ENCODE peak calls at places on chromosomes 11 and 22, in five cellular contexts. L, J, S, B and Y are unnamed samples.

GRCh38 chr22:47188337-47189055 is 426.0 kb downstream of the TBC1D22A start:
- DNase-seq in L (no peak), J (no peak), S (no peak), B (no peak), Y (no peak)

GRCh38 chr11:125448136-125448535 is 47.9 kb downstream of the FEZ1 start:
- DNase-seq in L (peak), J (no peak), S (no peak), B (no peak), Y (no peak)

GRCh38 chr11:122367809-122368231 is 251.8 kb upstream of the BLID start:
- DNase-seq in L (peak), J (no peak), S (no peak), B (peak), Y (no peak)

GRCh38 chr22:38699784-38700183 is 959 bp downstream of the JOSD1 start:
- DNase-seq in L (peak), J (no peak), S (no peak), B (peak), Y (no peak)

GRCh38 chr11:66172146-66172545 is 96.3 kb upstream of the RAB1B start:
- DNase-seq in L (peak), J (no peak), S (no peak), B (no peak), Y (no peak)

GRCh38 chr22:40216041-40216756 is 38.5 kb downstream of the TNRC6B start:
- DNase-seq in L (no peak), J (no peak), S (peak), B (no peak), Y (no peak)

GRCh38 chr11:88418508-88418907 is 81.0 kb upstream of the CTSC start:
- DNase-seq in L (no peak), J (no peak), S (no peak), B (no peak), Y (no peak)

GRCh38 chr22:48055827-48056226 is 1293.4 kb downstream of the TBC1D22A start:
- DNase-seq in L (no peak), J (no peak), S (no peak), B (no peak), Y (no peak)

GRCh38 chr11:2399488-2400068 is 972 bp upstream of the TSSC4 start:
- DNase-seq in L (no peak), J (no peak), S (no peak), B (no peak), Y (no peak)

GRCh38 chr22:43826142-43827093 is 14.3 kb upstream of the EFCAB6 start:
- DNase-seq in L (peak), J (no peak), S (no peak), B (peak), Y (no peak)

GRCh38 chr11:13463779-13464290 is 813 bp upstream of the BTBD10 start:
- DNase-seq in L (no peak), J (no peak), S (no peak), B (no peak), Y (no peak)

GRCh38 chr11:1200611-1201191 is 22.2 kb upstream of the MUC5B start:
- DNase-seq in L (no peak), J (no peak), S (peak), B (no peak), Y (no peak)